ENCODE peak calls at places on chromosomes 16 and 17, in seven cellular contexts. One of them, this sample, is unnamed.

GRCh38 chr17:69175812-69176517 is 34.3 kb upstream of the ABCA6 start:
- DNase-seq in Peyer's patch: no peak
- DNase-seq in AG10803: peak; percentile 78
- DNase-seq in brain microvascular endothelial cell: peak; percentile 92
- DNase-seq in fibroblast of mammary gland: peak; percentile 87
- DNase-seq in CD4-positive, alpha-beta T cell: no peak
- DNase-seq in heart right ventricle: no peak
- DNase-seq in this sample: no peak

GRCh38 chr16:89325861-89326471 is 108.5 kb downstream of the ZNF778 start:
- DNase-seq in Peyer's patch: peak; percentile 56
- DNase-seq in CD4-positive, alpha-beta T cell: no peak
- DNase-seq in fibroblast of mammary gland: peak; percentile 86
- DNase-seq in brain microvascular endothelial cell: peak; percentile 72
- DNase-seq in AG10803: peak; percentile 81
- DNase-seq in heart right ventricle: no peak
- DNase-seq in this sample: peak; percentile 68

GRCh38 chr17:40598021-40598927 is 33.0 kb upstream of the CCR7 start:
- DNase-seq in fibroblast of mammary gland: peak; percentile 28
- DNase-seq in AG10803: no peak
- DNase-seq in Peyer's patch: no peak
- DNase-seq in brain microvascular endothelial cell: no peak
- DNase-seq in CD4-positive, alpha-beta T cell: no peak
- DNase-seq in heart right ventricle: no peak
- DNase-seq in this sample: peak; percentile 53

GRCh38 chr17:82065193-82065637 is 389 bp downstream of the DUS1L start:
- DNase-seq in fibroblast of mammary gland: no peak
- DNase-seq in Peyer's patch: no peak
- DNase-seq in brain microvascular endothelial cell: no peak
- DNase-seq in heart right ventricle: peak; percentile 29
- DNase-seq in CD4-positive, alpha-beta T cell: no peak
- DNase-seq in AG10803: peak; percentile 25
- DNase-seq in this sample: no peak

GRCh38 chr17:10870651-10871050 is 32.8 kb upstream of the PIRT start:
- DNase-seq in fibroblast of mammary gland: no peak
- DNase-seq in heart right ventricle: no peak
- DNase-seq in brain microvascular endothelial cell: no peak
- DNase-seq in CD4-positive, alpha-beta T cell: no peak
- DNase-seq in Peyer's patch: no peak
- DNase-seq in AG10803: no peak
- DNase-seq in this sample: no peak

GRCh38 chr17:44610331-44610730 is 45.9 kb upstream of the MEIOC start:
- DNase-seq in AG10803: no peak
- DNase-seq in Peyer's patch: no peak
- DNase-seq in fibroblast of mammary gland: no peak
- DNase-seq in CD4-positive, alpha-beta T cell: no peak
- DNase-seq in heart right ventricle: no peak
- DNase-seq in brain microvascular endothelial cell: no peak
- DNase-seq in this sample: no peak

GRCh38 chr16:74107795-74108610 is 188.6 kb upstream of the PSMD7 start:
- DNase-seq in Peyer's patch: no peak
- DNase-seq in AG10803: peak; percentile 11
- DNase-seq in CD4-positive, alpha-beta T cell: no peak
- DNase-seq in fibroblast of mammary gland: peak; percentile 33
- DNase-seq in heart right ventricle: no peak
- DNase-seq in brain microvascular endothelial cell: peak; percentile 11
- DNase-seq in this sample: peak; percentile 20

GRCh38 chr16:23324727-23325126 is 22.6 kb downstream of the SCNN1B start:
- DNase-seq in fibroblast of mammary gland: no peak
- DNase-seq in heart right ventricle: peak; percentile 72
- DNase-seq in brain microvascular endothelial cell: no peak
- DNase-seq in CD4-positive, alpha-beta T cell: no peak
- DNase-seq in Peyer's patch: peak; percentile 78
- DNase-seq in AG10803: no peak
- DNase-seq in this sample: no peak

GRCh38 chr16:53775821-53776431 is 72.0 kb downstream of the FTO start:
- DNase-seq in brain microvascular endothelial cell: peak; percentile 86
- DNase-seq in heart right ventricle: peak; percentile 14
- DNase-seq in fibroblast of mammary gland: peak; percentile 92
- DNase-seq in CD4-positive, alpha-beta T cell: no peak
- DNase-seq in AG10803: peak; percentile 98
- DNase-seq in Peyer's patch: no peak
- DNase-seq in this sample: no peak

GRCh38 chr17:38341035-38341721 is 2.6 kb downstream of the GPR179 start:
- DNase-seq in AG10803: no peak
- DNase-seq in brain microvascular endothelial cell: no peak
- DNase-seq in CD4-positive, alpha-beta T cell: no peak
- DNase-seq in heart right ventricle: peak; percentile 72
- DNase-seq in fibroblast of mammary gland: no peak
- DNase-seq in Peyer's patch: peak; percentile 64
- DNase-seq in this sample: no peak

GRCh38 chr17:81082177-81083073 is 47.5 kb downstream of the BAIAP2 start:
- DNase-seq in brain microvascular endothelial cell: no peak
- DNase-seq in CD4-positive, alpha-beta T cell: no peak
- DNase-seq in fibroblast of mammary gland: no peak
- DNase-seq in heart right ventricle: peak; percentile 51
- DNase-seq in Peyer's patch: no peak
- DNase-seq in AG10803: no peak
- DNase-seq in this sample: no peak

GRCh38 chr16:46629331-46629843 is 8.2 kb upstream of the SHCBP1 start:
- DNase-seq in Peyer's patch: no peak
- DNase-seq in CD4-positive, alpha-beta T cell: no peak
- DNase-seq in fibroblast of mammary gland: peak; percentile 77
- DNase-seq in AG10803: peak; percentile 57
- DNase-seq in heart right ventricle: no peak
- DNase-seq in brain microvascular endothelial cell: peak; percentile 41
- DNase-seq in this sample: no peak

GRCh38 chr17:43713494-43714162 is 45.0 kb downstream of the SOST start:
- DNase-seq in AG10803: no peak
- DNase-seq in CD4-positive, alpha-beta T cell: no peak
- DNase-seq in brain microvascular endothelial cell: no peak
- DNase-seq in fibroblast of mammary gland: no peak
- DNase-seq in heart right ventricle: peak; percentile 51
- DNase-seq in Peyer's patch: no peak
- DNase-seq in this sample: peak; percentile 73

GRCh38 chr17:67157732-67158639 is 87.0 kb downstream of the HELZ start:
- DNase-seq in AG10803: peak; percentile 41
- DNase-seq in Peyer's patch: no peak
- DNase-seq in fibroblast of mammary gland: peak; percentile 69
- DNase-seq in heart right ventricle: no peak
- DNase-seq in brain microvascular endothelial cell: peak; percentile 41
- DNase-seq in CD4-positive, alpha-beta T cell: no peak
- DNase-seq in this sample: peak; percentile 19

GRCh38 chr17:64196626-64197025 is 66.4 kb downstream of the TEX2 start:
- DNase-seq in AG10803: peak; percentile 89
- DNase-seq in fibroblast of mammary gland: peak; percentile 83
- DNase-seq in Peyer's patch: no peak
- DNase-seq in CD4-positive, alpha-beta T cell: no peak
- DNase-seq in heart right ventricle: no peak
- DNase-seq in brain microvascular endothelial cell: peak; percentile 53
- DNase-seq in this sample: no peak

GRCh38 chr17:57400648-57401047 is 144.3 kb downstream of the MSI2 start:
- DNase-seq in AG10803: no peak
- DNase-seq in heart right ventricle: no peak
- DNase-seq in fibroblast of mammary gland: no peak
- DNase-seq in CD4-positive, alpha-beta T cell: no peak
- DNase-seq in brain microvascular endothelial cell: no peak
- DNase-seq in Peyer's patch: no peak
- DNase-seq in this sample: no peak

GRCh38 chr17:80765241-80766022 is 220.8 kb downstream of the RPTOR start:
- DNase-seq in heart right ventricle: no peak
- DNase-seq in brain microvascular endothelial cell: no peak
- DNase-seq in CD4-positive, alpha-beta T cell: no peak
- DNase-seq in Peyer's patch: no peak
- DNase-seq in fibroblast of mammary gland: no peak
- DNase-seq in AG10803: no peak
- DNase-seq in this sample: no peak

GRCh38 chr16:53053967-53054669 is 673 bp upstream of the CHD9 start:
- DNase-seq in AG10803: no peak
- DNase-seq in heart right ventricle: peak; percentile 53
- DNase-seq in CD4-positive, alpha-beta T cell: no peak
- DNase-seq in fibroblast of mammary gland: peak; percentile 39
- DNase-seq in brain microvascular endothelial cell: peak; percentile 9
- DNase-seq in Peyer's patch: no peak
- DNase-seq in this sample: peak; percentile 61

GRCh38 chr17:66200685-66201092 is 8.8 kb upstream of the CEP112 start:
- DNase-seq in heart right ventricle: no peak
- DNase-seq in AG10803: peak; percentile 84
- DNase-seq in brain microvascular endothelial cell: peak; percentile 76
- DNase-seq in fibroblast of mammary gland: peak; percentile 83
- DNase-seq in CD4-positive, alpha-beta T cell: peak; percentile 32
- DNase-seq in Peyer's patch: no peak
- DNase-seq in this sample: no peak

GRCh38 chr17:7038025-7038862 is 2.4 kb downstream of the SLC16A13 start:
- DNase-seq in AG10803: no peak
- DNase-seq in Peyer's patch: peak; percentile 59
- DNase-seq in fibroblast of mammary gland: no peak
- DNase-seq in brain microvascular endothelial cell: no peak
- DNase-seq in CD4-positive, alpha-beta T cell: no peak
- DNase-seq in heart right ventricle: no peak
- DNase-seq in this sample: no peak
- TF ChIP-seq CTCF in AG10803: no peak
- TF ChIP-seq CTCF in Peyer's patch: no peak
- TF ChIP-seq CTCF in fibroblast of mammary gland: no peak
- TF ChIP-seq CTCF in brain microvascular endothelial cell: no peak
- TF ChIP-seq CTCF in CD4-positive, alpha-beta T cell: no peak
- TF ChIP-seq CTCF in heart right ventricle: no peak
- TF ChIP-seq CTCF in this sample: no peak

GRCh38 chr17:22221344-22221743 is 529.0 kb downstream of the KCNJ18 start:
- DNase-seq in brain microvascular endothelial cell: no peak
- DNase-seq in heart right ventricle: no peak
- DNase-seq in fibroblast of mammary gland: no peak
- DNase-seq in AG10803: no peak
- DNase-seq in CD4-positive, alpha-beta T cell: no peak
- DNase-seq in Peyer's patch: no peak
- DNase-seq in this sample: no peak

GRCh38 chr17:22217135-22217534 is 524.8 kb downstream of the KCNJ18 start:
- DNase-seq in CD4-positive, alpha-beta T cell: no peak
- DNase-seq in AG10803: no peak
- DNase-seq in brain microvascular endothelial cell: no peak
- DNase-seq in fibroblast of mammary gland: no peak
- DNase-seq in Peyer's patch: no peak
- DNase-seq in heart right ventricle: no peak
- DNase-seq in this sample: no peak
- TF ChIP-seq CTCF in CD4-positive, alpha-beta T cell: no peak
- TF ChIP-seq CTCF in AG10803: no peak
- TF ChIP-seq CTCF in brain microvascular endothelial cell: no peak
- TF ChIP-seq CTCF in fibroblast of mammary gland: no peak
- TF ChIP-seq CTCF in Peyer's patch: no peak
- TF ChIP-seq CTCF in heart right ventricle: no peak
- TF ChIP-seq CTCF in this sample: no peak

GRCh38 chr17:73210002-73210678 is 17.3 kb downstream of the COG1 start:
- DNase-seq in heart right ventricle: no peak
- DNase-seq in fibroblast of mammary gland: no peak
- DNase-seq in Peyer's patch: no peak
- DNase-seq in AG10803: no peak
- DNase-seq in CD4-positive, alpha-beta T cell: no peak
- DNase-seq in brain microvascular endothelial cell: no peak
- DNase-seq in this sample: no peak
- TF ChIP-seq CTCF in heart right ventricle: peak; percentile 10
- TF ChIP-seq CTCF in fibroblast of mammary gland: peak; percentile 44
- TF ChIP-seq CTCF in Peyer's patch: peak; percentile 20
- TF ChIP-seq CTCF in AG10803: peak; percentile 44
- TF ChIP-seq CTCF in CD4-positive, alpha-beta T cell: no peak
- TF ChIP-seq CTCF in brain microvascular endothelial cell: peak; percentile 56
- TF ChIP-seq CTCF in this sample: no peak

GRCh38 chr16:86431540-86431939 is 78.8 kb upstream of the FOXF1 start:
- DNase-seq in heart right ventricle: no peak
- DNase-seq in fibroblast of mammary gland: no peak
- DNase-seq in brain microvascular endothelial cell: no peak
- DNase-seq in Peyer's patch: no peak
- DNase-seq in CD4-positive, alpha-beta T cell: no peak
- DNase-seq in AG10803: no peak
- DNase-seq in this sample: no peak
- TF ChIP-seq CTCF in heart right ventricle: no peak
- TF ChIP-seq CTCF in fibroblast of mammary gland: no peak
- TF ChIP-seq CTCF in brain microvascular endothelial cell: no peak
- TF ChIP-seq CTCF in Peyer's patch: no peak
- TF ChIP-seq CTCF in CD4-positive, alpha-beta T cell: no peak
- TF ChIP-seq CTCF in AG10803: no peak
- TF ChIP-seq CTCF in this sample: no peak

GRCh38 chr16:71780521-71781089 is 28.0 kb downstream of the AP1G1 start:
- DNase-seq in AG10803: no peak
- DNase-seq in CD4-positive, alpha-beta T cell: no peak
- DNase-seq in heart right ventricle: no peak
- DNase-seq in Peyer's patch: no peak
- DNase-seq in brain microvascular endothelial cell: no peak
- DNase-seq in fibroblast of mammary gland: no peak
- DNase-seq in this sample: no peak

GRCh38 chr16:71777329-71777728 is 31.3 kb downstream of the AP1G1 start:
- DNase-seq in heart right ventricle: no peak
- DNase-seq in CD4-positive, alpha-beta T cell: no peak
- DNase-seq in Peyer's patch: no peak
- DNase-seq in AG10803: no peak
- DNase-seq in fibroblast of mammary gland: no peak
- DNase-seq in brain microvascular endothelial cell: no peak
- DNase-seq in this sample: no peak

GRCh38 chr16:71784093-71784492 is 24.5 kb downstream of the AP1G1 start:
- DNase-seq in AG10803: no peak
- DNase-seq in brain microvascular endothelial cell: no peak
- DNase-seq in CD4-positive, alpha-beta T cell: no peak
- DNase-seq in fibroblast of mammary gland: no peak
- DNase-seq in heart right ventricle: no peak
- DNase-seq in Peyer's patch: no peak
- DNase-seq in this sample: no peak

GRCh38 chr16:71778780-71779179 is 29.9 kb downstream of the AP1G1 start:
- DNase-seq in Peyer's patch: no peak
- DNase-seq in brain microvascular endothelial cell: no peak
- DNase-seq in heart right ventricle: no peak
- DNase-seq in fibroblast of mammary gland: no peak
- DNase-seq in CD4-positive, alpha-beta T cell: no peak
- DNase-seq in AG10803: no peak
- DNase-seq in this sample: no peak

DNA sequence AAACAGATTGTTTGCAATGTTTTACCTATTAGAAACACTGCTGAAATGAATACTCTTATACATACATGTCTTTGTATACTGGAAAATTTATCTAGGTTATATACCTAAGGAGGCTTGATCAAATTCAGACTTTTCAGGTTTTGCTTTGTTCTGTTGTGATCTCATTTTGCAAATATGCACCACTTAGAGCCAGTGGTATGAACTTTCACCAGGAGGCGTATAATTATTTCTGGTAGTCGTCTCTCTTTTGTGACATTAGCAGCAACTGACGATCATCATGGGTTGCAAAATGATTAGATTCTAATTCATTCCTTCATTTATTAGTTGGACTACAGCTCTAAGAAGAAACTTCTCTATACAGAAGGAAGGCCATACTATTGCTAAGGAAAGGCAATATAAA is 26.9 kb downstream of the AP1G1 start:
- DNase-seq in Peyer's patch: no peak
- DNase-seq in fibroblast of mammary gland: peak; percentile 16
- DNase-seq in CD4-positive, alpha-beta T cell: no peak
- DNase-seq in AG10803: peak; percentile 26
- DNase-seq in brain microvascular endothelial cell: peak; percentile 6
- DNase-seq in heart right ventricle: no peak
- DNase-seq in this sample: no peak
- TF ChIP-seq CTCF in Peyer's patch: no peak
- TF ChIP-seq CTCF in fibroblast of mammary gland: no peak
- TF ChIP-seq CTCF in CD4-positive, alpha-beta T cell: no peak
- TF ChIP-seq CTCF in AG10803: no peak
- TF ChIP-seq CTCF in brain microvascular endothelial cell: no peak
- TF ChIP-seq CTCF in heart right ventricle: no peak
- TF ChIP-seq CTCF in this sample: no peak

This sample was measured in GM20000.